ENCODE peak calls at places on chromosomes 16 and 17, in eight cellular contexts. One of them, this sample, is unnamed.

GRCh38 chr16:87895641-87896141 is 26.4 kb upstream of the SLC7A5 start:
- DNase-seq in MCF 10A: peak
- DNase-seq in AG09309: no peak
- DNase-seq in psoas muscle: no peak
- DNase-seq in nephron progenitor cell: no peak
- DNase-seq in tibial artery: no peak
- DNase-seq in HFFc6: peak
- DNase-seq in CD4-positive, alpha-beta T cell: peak
- DNase-seq in this sample: no peak

GRCh38 chr16:62225675-62226074 is 189.4 kb upstream of the CDH8 start:
- DNase-seq in MCF 10A: peak
- DNase-seq in AG09309: no peak
- DNase-seq in psoas muscle: peak
- DNase-seq in nephron progenitor cell: peak
- DNase-seq in tibial artery: no peak
- DNase-seq in HFFc6: no peak
- DNase-seq in CD4-positive, alpha-beta T cell: no peak
- DNase-seq in this sample: peak

GRCh38 chr17:7740481-7741001 is 23.0 kb downstream of the DNAH2 start:
- DNase-seq in MCF 10A: no peak
- DNase-seq in AG09309: no peak
- DNase-seq in psoas muscle: peak
- DNase-seq in nephron progenitor cell: no peak
- DNase-seq in tibial artery: no peak
- DNase-seq in HFFc6: no peak
- DNase-seq in CD4-positive, alpha-beta T cell: no peak
- DNase-seq in this sample: no peak

GRCh38 chr17:68439656-68440290 is 17.5 kb downstream of the WIPI1 start:
- DNase-seq in MCF 10A: no peak
- DNase-seq in AG09309: no peak
- DNase-seq in psoas muscle: no peak
- DNase-seq in nephron progenitor cell: no peak
- DNase-seq in tibial artery: no peak
- DNase-seq in HFFc6: no peak
- DNase-seq in CD4-positive, alpha-beta T cell: no peak
- DNase-seq in this sample: no peak

GRCh38 chr16:28131210-28131609 is 67.7 kb upstream of the GSG1L start:
- DNase-seq in MCF 10A: no peak
- DNase-seq in AG09309: no peak
- DNase-seq in psoas muscle: no peak
- DNase-seq in nephron progenitor cell: no peak
- DNase-seq in tibial artery: no peak
- DNase-seq in HFFc6: no peak
- DNase-seq in CD4-positive, alpha-beta T cell: no peak
- DNase-seq in this sample: no peak

GRCh38 chr17:77453613-77454559 is 313.1 kb downstream of the SEC14L1 start:
- DNase-seq in MCF 10A: peak
- DNase-seq in AG09309: no peak
- DNase-seq in psoas muscle: no peak
- DNase-seq in nephron progenitor cell: no peak
- DNase-seq in tibial artery: no peak
- DNase-seq in HFFc6: no peak
- DNase-seq in CD4-positive, alpha-beta T cell: peak
- DNase-seq in this sample: no peak

GRCh38 chr16:50671644-50672260 is 9.4 kb downstream of the SNX20 start:
- DNase-seq in MCF 10A: peak
- DNase-seq in AG09309: no peak
- DNase-seq in psoas muscle: no peak
- DNase-seq in nephron progenitor cell: peak
- DNase-seq in tibial artery: no peak
- DNase-seq in HFFc6: peak
- DNase-seq in CD4-positive, alpha-beta T cell: peak
- DNase-seq in this sample: peak

GRCh38 chr17:37527249-37527851 is 37.7 kb downstream of the DUSP14 start:
- DNase-seq in MCF 10A: peak
- DNase-seq in AG09309: no peak
- DNase-seq in psoas muscle: no peak
- DNase-seq in nephron progenitor cell: no peak
- DNase-seq in tibial artery: no peak
- DNase-seq in HFFc6: peak
- DNase-seq in CD4-positive, alpha-beta T cell: no peak
- DNase-seq in this sample: no peak

GRCh38 chr16:27449434-27450188 is 47.6 kb downstream of the IL21R start:
- DNase-seq in MCF 10A: no peak
- DNase-seq in AG09309: no peak
- DNase-seq in psoas muscle: no peak
- DNase-seq in nephron progenitor cell: peak
- DNase-seq in tibial artery: no peak
- DNase-seq in HFFc6: no peak
- DNase-seq in CD4-positive, alpha-beta T cell: peak
- DNase-seq in this sample: no peak

GRCh38 chr17:7266784-7267183 is 4.5 kb upstream of the CLDN7 start:
- DNase-seq in MCF 10A: no peak
- DNase-seq in AG09309: no peak
- DNase-seq in psoas muscle: no peak
- DNase-seq in nephron progenitor cell: no peak
- DNase-seq in tibial artery: no peak
- DNase-seq in HFFc6: peak
- DNase-seq in CD4-positive, alpha-beta T cell: no peak
- DNase-seq in this sample: no peak

GRCh38 chr17:49889500-49889899 is 41.6 kb upstream of the TAC4 start:
- DNase-seq in MCF 10A: no peak
- DNase-seq in AG09309: no peak
- DNase-seq in psoas muscle: no peak
- DNase-seq in nephron progenitor cell: no peak
- DNase-seq in tibial artery: no peak
- DNase-seq in HFFc6: no peak
- DNase-seq in CD4-positive, alpha-beta T cell: no peak
- DNase-seq in this sample: no peak

GRCh38 chr17:57247261-57247660 is 9.1 kb upstream of the MSI2 start:
- DNase-seq in MCF 10A: no peak
- DNase-seq in AG09309: no peak
- DNase-seq in psoas muscle: no peak
- DNase-seq in nephron progenitor cell: no peak
- DNase-seq in tibial artery: no peak
- DNase-seq in HFFc6: no peak
- DNase-seq in CD4-positive, alpha-beta T cell: no peak
- DNase-seq in this sample: no peak
- TF ChIP-seq CTCF in MCF 10A: no peak
- TF ChIP-seq CTCF in AG09309: no peak
- TF ChIP-seq CTCF in psoas muscle: no peak
- TF ChIP-seq CTCF in nephron progenitor cell: no peak
- TF ChIP-seq CTCF in tibial artery: no peak
- TF ChIP-seq CTCF in HFFc6: no peak
- TF ChIP-seq CTCF in CD4-positive, alpha-beta T cell: no peak
- TF ChIP-seq CTCF in this sample: no peak

GRCh38 chr16:78242231-78242630 is 142.8 kb downstream of the WWOX start:
- DNase-seq in MCF 10A: no peak
- DNase-seq in AG09309: no peak
- DNase-seq in psoas muscle: no peak
- DNase-seq in nephron progenitor cell: no peak
- DNase-seq in tibial artery: no peak
- DNase-seq in HFFc6: no peak
- DNase-seq in CD4-positive, alpha-beta T cell: no peak
- DNase-seq in this sample: no peak

GRCh38 chr16:78237856-78238255 is 138.4 kb downstream of the WWOX start:
- DNase-seq in MCF 10A: no peak
- DNase-seq in AG09309: no peak
- DNase-seq in psoas muscle: no peak
- DNase-seq in nephron progenitor cell: no peak
- DNase-seq in tibial artery: no peak
- DNase-seq in HFFc6: no peak
- DNase-seq in CD4-positive, alpha-beta T cell: no peak
- DNase-seq in this sample: no peak

GRCh38 chr16:78244131-78244899 is 144.9 kb downstream of the WWOX start:
- DNase-seq in MCF 10A: peak
- DNase-seq in AG09309: no peak
- DNase-seq in psoas muscle: no peak
- DNase-seq in nephron progenitor cell: no peak
- DNase-seq in tibial artery: no peak
- DNase-seq in HFFc6: no peak
- DNase-seq in CD4-positive, alpha-beta T cell: no peak
- DNase-seq in this sample: no peak

GRCh38 chr16:78237346-78237745 is 137.9 kb downstream of the WWOX start:
- DNase-seq in MCF 10A: no peak
- DNase-seq in AG09309: no peak
- DNase-seq in psoas muscle: no peak
- DNase-seq in nephron progenitor cell: no peak
- DNase-seq in tibial artery: no peak
- DNase-seq in HFFc6: no peak
- DNase-seq in CD4-positive, alpha-beta T cell: no peak
- DNase-seq in this sample: no peak

DNA sequence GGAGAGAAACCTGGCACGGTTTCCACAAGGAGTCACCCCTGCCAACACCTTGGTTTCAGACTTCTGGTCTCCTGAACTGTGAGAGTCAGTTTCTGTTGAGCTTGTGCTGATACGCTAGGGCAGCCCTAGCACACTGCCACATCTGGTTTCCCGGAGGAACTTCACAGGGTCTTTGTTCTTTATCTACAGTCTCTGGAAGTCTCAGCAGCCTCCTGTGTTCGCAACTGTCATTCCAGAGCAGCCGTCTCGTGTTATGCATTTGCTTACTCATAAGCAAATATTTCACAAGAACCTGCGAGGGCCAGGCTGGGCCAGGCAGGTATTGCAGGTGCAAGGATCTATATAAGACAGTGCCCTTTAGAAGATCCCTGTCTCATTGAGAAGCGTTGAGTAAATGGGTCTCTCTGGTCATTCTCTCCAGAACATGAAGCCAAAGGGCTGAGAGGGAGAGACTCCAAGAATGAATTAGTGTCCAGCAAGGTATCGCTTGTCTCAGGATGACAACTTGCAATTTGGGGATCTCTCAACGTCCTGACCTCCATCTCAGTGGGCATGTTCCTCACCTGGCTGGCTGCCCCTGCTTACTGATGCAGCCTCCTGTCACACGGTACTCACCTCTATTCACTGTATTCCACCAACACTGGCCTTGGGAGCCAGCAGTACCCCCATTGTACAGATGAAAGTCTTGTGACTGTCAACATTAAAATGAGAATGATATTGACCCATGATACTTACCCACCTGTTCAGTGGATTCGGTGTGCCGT is 141.2 kb downstream of the WWOX start:
- DNase-seq in MCF 10A: peak
- DNase-seq in AG09309: no peak
- DNase-seq in psoas muscle: no peak
- DNase-seq in nephron progenitor cell: no peak
- DNase-seq in tibial artery: no peak
- DNase-seq in HFFc6: no peak
- DNase-seq in CD4-positive, alpha-beta T cell: no peak
- DNase-seq in this sample: no peak
- TF ChIP-seq CTCF in MCF 10A: no peak
- TF ChIP-seq CTCF in AG09309: no peak
- TF ChIP-seq CTCF in psoas muscle: no peak
- TF ChIP-seq CTCF in nephron progenitor cell: no peak
- TF ChIP-seq CTCF in tibial artery: no peak
- TF ChIP-seq CTCF in HFFc6: no peak
- TF ChIP-seq CTCF in CD4-positive, alpha-beta T cell: no peak
- TF ChIP-seq CTCF in this sample: no peak

GRCh38 chr16:71288890-71289731 is at the start of gene CMTR2:
- DNase-seq in MCF 10A: peak
- DNase-seq in AG09309: peak
- DNase-seq in psoas muscle: peak
- DNase-seq in nephron progenitor cell: peak
- DNase-seq in tibial artery: peak
- DNase-seq in HFFc6: peak
- DNase-seq in CD4-positive, alpha-beta T cell: peak
- DNase-seq in this sample: peak
- TF ChIP-seq CTCF in MCF 10A: no peak
- TF ChIP-seq CTCF in AG09309: no peak
- TF ChIP-seq CTCF in psoas muscle: no peak
- TF ChIP-seq CTCF in nephron progenitor cell: no peak
- TF ChIP-seq CTCF in tibial artery: no peak
- TF ChIP-seq CTCF in HFFc6: no peak
- TF ChIP-seq CTCF in CD4-positive, alpha-beta T cell: no peak
- TF ChIP-seq CTCF in this sample: no peak

DNA sequence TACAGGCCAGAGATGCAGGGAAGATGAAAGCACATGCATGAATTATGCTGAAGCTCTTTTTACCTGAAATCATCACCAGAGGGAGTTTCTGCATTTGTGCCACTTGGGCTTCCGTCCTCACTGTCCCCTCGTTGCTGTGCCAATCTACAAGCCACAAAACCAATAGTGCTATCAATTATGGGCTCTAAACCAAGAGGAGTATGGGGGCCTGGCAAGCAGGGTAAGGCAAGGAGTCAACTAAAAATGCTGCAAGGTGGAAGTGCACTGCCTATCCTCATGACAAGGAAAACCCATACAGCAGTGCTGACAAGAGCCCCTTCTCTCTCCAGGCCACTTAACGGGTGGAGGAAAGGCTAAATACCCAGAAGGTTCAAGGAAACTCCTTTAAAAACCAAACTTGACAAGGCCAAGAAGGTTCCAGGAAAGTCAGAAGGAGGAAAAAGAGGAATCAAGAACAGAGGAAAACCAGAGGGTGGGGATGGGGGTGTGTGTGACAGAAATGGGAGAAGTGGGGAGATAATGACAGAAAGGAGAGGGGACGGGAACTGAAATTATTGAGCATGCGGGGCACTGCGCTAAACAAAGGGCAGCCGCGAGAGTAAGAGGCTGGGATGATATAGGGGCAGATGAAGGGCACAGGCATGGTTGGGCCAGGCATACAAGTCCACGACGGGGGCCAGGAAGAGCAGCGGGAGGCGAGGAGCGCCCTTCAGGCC is 674 bp downstream of the C17orf75 start:
- DNase-seq in MCF 10A: peak
- DNase-seq in AG09309: no peak
- DNase-seq in psoas muscle: no peak
- DNase-seq in nephron progenitor cell: no peak
- DNase-seq in tibial artery: no peak
- DNase-seq in HFFc6: peak
- DNase-seq in CD4-positive, alpha-beta T cell: peak
- DNase-seq in this sample: no peak
- TF ChIP-seq CTCF in MCF 10A: peak
- TF ChIP-seq CTCF in AG09309: peak
- TF ChIP-seq CTCF in psoas muscle: no peak
- TF ChIP-seq CTCF in nephron progenitor cell: no peak
- TF ChIP-seq CTCF in tibial artery: no peak
- TF ChIP-seq CTCF in HFFc6: peak
- TF ChIP-seq CTCF in CD4-positive, alpha-beta T cell: peak
- TF ChIP-seq CTCF in this sample: no peak

This sample was measured in neural crest cell.